ENCODE peak calls at places on chromosome 19, in ten cellular contexts. G is AG09309, Y is tibial artery, O is left lung, I is IMR-90, K is GM06990, P is HFF-Myc, B is upper lobe of left lung, N is mesothelial cell of epicardium, E is brain microvascular endothelial cell. Z is an unnamed sample.

GRCh38 chr19:49689133-49690072 is at the start of gene ADM5:
- DNase-seq in P (no peak), E (no peak), G (no peak), Y (no peak), O (no peak), N (no peak), B (peak; percentile 51), I (no peak), K (no peak), Z (peak; percentile 60)

GRCh38 chr19:23916991-23917390 is 2.3 kb downstream of the ZNF726 start:
- DNase-seq in K (no peak), I (peak; percentile 10), O (no peak), G (no peak), B (no peak), Y (no peak), N (no peak), P (no peak), E (peak; percentile 4), Z (no peak)

GRCh38 chr19:35120898-35121297 is 5.3 kb downstream of the FXYD3 start:
- DNase-seq in B (no peak), O (no peak), I (no peak), N (no peak), P (no peak), Y (no peak), G (no peak), K (no peak), E (no peak), Z (no peak)

GRCh38 chr19:49657493-49658138 is 8.0 kb downstream of the IRF3 start:
- DNase-seq in P (no peak), I (no peak), N (no peak), O (no peak), K (no peak), Y (no peak), E (no peak), G (no peak), B (no peak), Z (no peak)

GRCh38 chr19:49110567-49110966 is 3.6 kb upstream of the LIN7B start:
- DNase-seq in G (no peak), P (no peak), Y (no peak), B (no peak), K (no peak), E (peak; percentile 15), O (no peak), N (no peak), I (peak; percentile 62), Z (no peak)

GRCh38 chr19:38663957-38664502 is 16.6 kb downstream of the ACTN4 start:
- DNase-seq in G (no peak), Y (peak; percentile 91), B (peak; percentile 57), K (no peak), N (no peak), I (no peak), O (no peak), P (no peak), E (no peak), Z (no peak)

GRCh38 chr19:51471527-51471926 is 6.8 kb upstream of the CEACAM18 start:
- DNase-seq in E (no peak), I (no peak), K (no peak), P (no peak), G (no peak), B (no peak), Y (no peak), O (no peak), N (no peak), Z (no peak)

GRCh38 chr19:38049105-38049649 is 142.2 kb downstream of the SIPA1L3 start:
- DNase-seq in Y (no peak), I (no peak), B (no peak), K (peak; percentile 81), P (peak; percentile 48), G (no peak), N (no peak), E (peak; percentile 59), O (no peak), Z (no peak)

GRCh38 chr19:45863840-45864628 is at the start of gene FOXA3:
- DNase-seq in Y (no peak), E (no peak), P (no peak), B (peak; percentile 58), I (peak; percentile 17), K (peak; percentile 73), N (no peak), G (no peak), O (peak; percentile 47), Z (peak; percentile 71)

GRCh38 chr19:1230585-1231489 is 7.0 kb downstream of the CBARP start:
- DNase-seq in E (no peak), N (no peak), Y (no peak), K (no peak), O (no peak), P (no peak), G (no peak), B (no peak), I (no peak), Z (no peak)

GRCh38 chr19:8168537-8168936 is 19.1 kb upstream of the FBN3 start:
- DNase-seq in I (no peak), Y (no peak), P (no peak), G (no peak), O (no peak), K (no peak), N (no peak), B (no peak), E (no peak), Z (no peak)

GRCh38 chr19:51793994-51794393 is 963 bp upstream of the FPR3 start:
- DNase-seq in P (no peak), N (no peak), O (no peak), K (no peak), G (no peak), E (no peak), Y (no peak), I (no peak), B (no peak), Z (no peak)

GRCh38 chr19:33376423-33376822 is 2.9 kb downstream of the CEBPG start:
- DNase-seq in Y (peak; percentile 74), I (peak; percentile 87), P (peak; percentile 36), E (peak; percentile 80), B (peak; percentile 62), N (no peak), K (no peak), O (no peak), G (peak; percentile 63), Z (no peak)

GRCh38 chr19:7881910-7882309 is 6.4 kb upstream of the LRRC8E start:
- DNase-seq in N (no peak), K (no peak), E (no peak), P (no peak), B (no peak), G (no peak), Y (no peak), O (no peak), I (no peak), Z (no peak)

GRCh38 chr19:39858541-39858940 is 12.4 kb upstream of the FBL start:
- DNase-seq in I (peak; percentile 63), E (no peak), P (no peak), Y (no peak), N (no peak), O (no peak), K (no peak), G (no peak), B (no peak), Z (no peak)

GRCh38 chr19:56290104-56290503 is 17.6 kb downstream of the EDDM13 start:
- DNase-seq in B (no peak), G (no peak), N (no peak), P (no peak), E (no peak), K (no peak), I (no peak), O (no peak), Y (no peak), Z (no peak)
- TF ChIP-seq CTCF in B (no peak), G (no peak), N (no peak), P (no peak), E (no peak), K (no peak), I (no peak), O (no peak), Y (no peak), Z (no peak)

GRCh38 chr19:14505488-14506239 is 9.7 kb upstream of the GIPC1 start:
- DNase-seq in Y (no peak), K (no peak), N (peak; percentile 54), I (peak; percentile 76), G (no peak), O (peak; percentile 69), P (no peak), B (peak; percentile 83), E (peak; percentile 70), Z (peak; percentile 56)
- TF ChIP-seq CTCF in Y (peak; percentile 27), K (peak; percentile 85), N (peak; percentile 70), I (peak; percentile 59), G (peak; percentile 71), O (peak; percentile 58), P (peak; percentile 90), B (peak; percentile 88), E (peak; percentile 91), Z (peak; percentile 78)

GRCh38 chr19:28319918-28320317 is 893.0 kb downstream of the UQCRFS1 start:
- DNase-seq in I (no peak), O (no peak), B (no peak), P (no peak), G (no peak), K (no peak), N (no peak), Y (no peak), E (no peak), Z (no peak)
- TF ChIP-seq CTCF in I (no peak), O (no peak), B (no peak), P (no peak), G (no peak), K (no peak), N (no peak), Y (no peak), E (no peak), Z (no peak)

GRCh38 chr19:31416548-31416947 is 67.3 kb upstream of the TSHZ3 start:
- DNase-seq in G (no peak), K (no peak), P (no peak), I (no peak), O (no peak), B (no peak), E (no peak), Y (no peak), N (no peak), Z (no peak)

GRCh38 chr19:31415322-31415721 is 66.1 kb upstream of the TSHZ3 start:
- DNase-seq in E (no peak), I (no peak), P (no peak), O (no peak), K (no peak), G (no peak), B (no peak), Y (no peak), N (no peak), Z (no peak)

GRCh38 chr19:31419871-31420430 is 70.7 kb upstream of the TSHZ3 start:
- DNase-seq in P (no peak), G (no peak), N (no peak), O (no peak), B (no peak), E (no peak), Y (no peak), I (no peak), K (no peak), Z (no peak)

GRCh38 chr19:31418692-31419430 is 69.6 kb upstream of the TSHZ3 start:
- DNase-seq in B (no peak), N (no peak), I (no peak), K (no peak), P (no peak), Y (no peak), G (no peak), E (no peak), O (no peak), Z (no peak)

DNA sequence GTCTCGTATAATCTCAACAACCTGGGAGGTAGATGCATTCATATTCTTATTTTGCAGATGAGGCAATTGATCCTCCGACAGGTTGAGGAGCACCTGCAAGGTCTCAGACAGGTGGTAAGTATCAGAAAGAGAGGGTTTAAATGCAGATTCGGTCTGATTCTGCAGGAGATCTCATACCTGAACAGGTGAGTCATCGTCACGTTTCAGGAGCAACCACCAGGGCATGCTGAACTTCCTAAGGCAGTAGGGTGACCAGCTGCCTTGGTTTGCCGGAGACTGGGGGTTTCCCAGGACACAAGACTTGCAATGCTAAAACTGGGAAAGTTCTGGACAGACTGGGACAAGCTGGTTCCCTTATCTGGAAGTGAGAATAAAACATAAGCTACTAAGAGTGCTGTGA is 68.8 kb upstream of the TSHZ3 start:
- DNase-seq in B (no peak), G (no peak), P (no peak), K (no peak), I (no peak), Y (no peak), O (no peak), E (no peak), N (no peak), Z (no peak)
- TF ChIP-seq CTCF in B (no peak), G (no peak), P (no peak), K (no peak), I (no peak), Y (no peak), O (no peak), E (no peak), N (no peak), Z (no peak)